ENCODE peak calls at places on chromosomes 6 and 20, in ten cellular contexts. C is stimulated activated CD4-positive, alpha-beta T cell treated with anti-CD3 and anti-CD28 coated beads, Interleukin-15, amount 100 ng/mL, for 1 hour; T is B cell; J is effector CD4-positive, alpha-beta T cell; F is ACHN; E is T-helper 1 cell; M is glomerular endothelial cell; Q is hypothalamus; G is NCI-H1694 treated with DMSO at 0.1 percent for 48 hours; I is IMR-90. D is an unnamed sample.

GRCh38 chr6:111121789-111122350 is 34.6 kb downstream of the SLC16A10 start:
- DNase-seq in I (no peak), M (no peak), G (no peak), E (no peak), Q (no peak), J (no peak), T (no peak), C (no peak), F (no peak), D (no peak)

GRCh38 chr6:161369339-161369738 is 95.5 kb upstream of the AGPAT4 start:
- DNase-seq in C (no peak), F (peak; percentile 92), I (peak; percentile 81), G (no peak), J (no peak), M (no peak), E (no peak), Q (no peak), T (no peak), D (no peak)

GRCh38 chr20:17875106-17875980 is 93.3 kb downstream of the SNX5 start:
- DNase-seq in I (peak; percentile 55), Q (peak; percentile 73), G (no peak), J (no peak), C (no peak), F (no peak), T (no peak), M (no peak), E (no peak), D (no peak)

GRCh38 chr6:14664112-14664592 is 546.6 kb downstream of the CD83 start:
- DNase-seq in I (peak; percentile 56), F (no peak), J (no peak), M (no peak), T (peak; percentile 53), G (no peak), C (no peak), Q (no peak), E (peak; percentile 56), D (no peak)

GRCh38 chr6:139852484-139853140 is 478.2 kb upstream of the CITED2 start:
- DNase-seq in I (peak; percentile 93), E (no peak), F (peak; percentile 33), J (no peak), M (peak; percentile 3), G (no peak), Q (no peak), C (no peak), T (no peak), D (no peak)

GRCh38 chr6:155328074-155328538 is 13.8 kb upstream of the TFB1M start:
- DNase-seq in I (no peak), C (no peak), J (no peak), Q (no peak), F (no peak), E (no peak), M (no peak), G (no peak), T (no peak), D (no peak)

GRCh38 chr20:58109126-58109880 is 119.2 kb downstream of the ANKRD60 start:
- DNase-seq in F (no peak), G (no peak), T (no peak), C (no peak), I (peak; percentile 49), M (no peak), E (no peak), Q (no peak), J (no peak), D (no peak)

GRCh38 chr6:31870385-31870921 is 7.8 kb upstream of the NEU1 start:
- DNase-seq in E (no peak), M (no peak), J (no peak), F (peak; percentile 60), I (no peak), G (no peak), T (no peak), Q (no peak), C (no peak), D (no peak)

GRCh38 chr6:108983151-108983550 is 111.5 kb downstream of the SESN1 start:
- DNase-seq in I (no peak), Q (no peak), F (no peak), J (no peak), G (no peak), C (no peak), T (no peak), E (no peak), M (no peak), D (no peak)

GRCh38 chr6:15089569-15090144 is 156.2 kb upstream of the JARID2 start:
- DNase-seq in G (no peak), Q (no peak), C (no peak), T (no peak), J (no peak), I (no peak), F (no peak), E (no peak), M (no peak), D (no peak)

GRCh38 chr20:23268792-23269354 is 81.7 kb upstream of the NXT1 start:
- DNase-seq in C (no peak), T (no peak), E (no peak), J (no peak), G (no peak), I (no peak), M (no peak), F (no peak), Q (no peak), D (no peak)

GRCh38 chr6:156801712-156802111 is 24.5 kb downstream of the ARID1B start:
- DNase-seq in F (no peak), M (no peak), J (no peak), T (no peak), Q (no peak), C (no peak), E (no peak), I (no peak), G (no peak), D (no peak)

GRCh38 chr6:155117266-155117665 is 122.2 kb downstream of the TIAM2 start:
- DNase-seq in G (no peak), T (no peak), Q (no peak), F (peak; percentile 36), E (no peak), I (peak; percentile 86), M (no peak), C (no peak), J (no peak), D (no peak)

GRCh38 chr20:9392892-9393857 is 121.2 kb upstream of the LAMP5 start:
- DNase-seq in C (no peak), I (peak; percentile 73), F (peak; percentile 58), M (peak; percentile 14), E (no peak), T (no peak), Q (peak; percentile 33), G (peak; percentile 31), J (no peak), D (peak; percentile 64)

GRCh38 chr20:8020314-8021079 is 936 bp upstream of the TMX4 start:
- DNase-seq in J (no peak), G (no peak), E (peak; percentile 76), F (no peak), C (no peak), M (no peak), I (no peak), Q (no peak), T (peak; percentile 35), D (no peak)

D was measured in WERI-Rb-1.